ENCODE peak calls at places on chromosomes 7 and 10, in five cellular contexts. U is ELR; S is HFFc6; Y is amniotic stem cell; W is activated CD8-positive, alpha-beta memory T cell treated with anti-CD3 and anti-CD28 coated beads, Interleukin-2, amount 50 U/mL, for 48 hours. H is an unnamed sample.

GRCh38 chr7:23469150-23469960 is 936 bp downstream of the IGF2BP3 start:
- DNase-seq in U (peak; percentile 55), S (no peak), Y (no peak), W (peak; percentile 71), H (peak; percentile 19)

GRCh38 chr7:141460781-141461715 is 90.2 kb upstream of the AGK start:
- DNase-seq in U (no peak), S (peak; percentile 5), Y (no peak), W (no peak), H (no peak)

GRCh38 chr7:130366561-130366960 is 13.7 kb upstream of the CPA1 start:
- DNase-seq in U (peak; percentile 60), S (no peak), Y (no peak), W (no peak), H (no peak)

GRCh38 chr7:151568951-151569652 is 49.4 kb upstream of the RHEB start:
- DNase-seq in U (no peak), S (no peak), Y (no peak), W (no peak), H (no peak)

GRCh38 chr10:70404906-70405824 is 1.2 kb downstream of the EIF4EBP2 start:
- DNase-seq in U (peak; percentile 88), S (peak; percentile 89), Y (peak; percentile 62), W (peak; percentile 60), H (no peak)

GRCh38 chr7:20116869-20117268 is 100.3 kb downstream of the MACC1 start:
- DNase-seq in U (no peak), S (no peak), Y (no peak), W (no peak), H (no peak)

GRCh38 chr10:13657184-13657680 is 70.5 kb downstream of the PRPF18 start:
- DNase-seq in U (no peak), S (no peak), Y (no peak), W (no peak), H (no peak)

GRCh38 chr10:108005627-108006026 is 841.1 kb upstream of the SORCS1 start:
- DNase-seq in U (no peak), S (no peak), Y (no peak), W (no peak), H (no peak)

GRCh38 chr7:66815976-66816375 is 75.4 kb downstream of the RABGEF1 start:
- DNase-seq in U (no peak), S (no peak), Y (no peak), W (no peak), H (no peak)

GRCh38 chr7:70492641-70493040 is 639.3 kb upstream of the GALNT17 start:
- DNase-seq in U (no peak), S (no peak), Y (no peak), W (no peak), H (no peak)

GRCh38 chr7:32479574-32480200 is 10.5 kb downstream of the LSM5 start:
- DNase-seq in U (peak; percentile 74), S (peak; percentile 52), Y (peak; percentile 11), W (no peak), H (no peak)

GRCh38 chr10:51770719-51771118 is 71.3 kb upstream of the CSTF2T start:
- DNase-seq in U (no peak), S (no peak), Y (no peak), W (no peak), H (no peak)

GRCh38 chr7:6202117-6202516 is 70.3 kb downstream of the CYTH3 start:
- DNase-seq in U (no peak), S (no peak), Y (no peak), W (no peak), H (no peak)

GRCh38 chr7:8516976-8517375 is 83.6 kb downstream of the NXPH1 start:
- DNase-seq in U (no peak), S (no peak), Y (no peak), W (no peak), H (no peak)

GRCh38 chr10:47339759-47340612 is 8.2 kb upstream of the RBP3 start:
- DNase-seq in U (no peak), S (no peak), Y (no peak), W (no peak), H (no peak)

GRCh38 chr10:12699258-12699700 is 302.2 kb downstream of the CCDC3 start:
- DNase-seq in U (no peak), S (no peak), Y (no peak), W (no peak), H (no peak)

GRCh38 chr10:61452655-61453641 is at the start of gene TMEM26:
- DNase-seq in U (peak; percentile 34), S (no peak), Y (no peak), W (no peak), H (no peak)

GRCh38 chr7:80883188-80884025 is 35.4 kb downstream of the SEMA3C start:
- DNase-seq in U (peak; percentile 100), S (peak; percentile 100), Y (peak; percentile 95), W (no peak), H (no peak)

GRCh38 chr10:30813872-30814471 is 184.4 kb upstream of the LYZL2 start:
- DNase-seq in U (peak; percentile 95), S (peak; percentile 70), Y (no peak), W (no peak), H (no peak)

GRCh38 chr7:18590259-18590658 is 94.7 kb downstream of the HDAC9 start:
- DNase-seq in U (no peak), S (no peak), Y (no peak), W (no peak), H (no peak)

GRCh38 chr10:71974489-71975011 is 10.4 kb downstream of the CHST3 start:
- DNase-seq in U (peak; percentile 92), S (peak; percentile 82), Y (peak; percentile 63), W (peak; percentile 72), H (no peak)

GRCh38 chr7:14021069-14021468 is 31.6 kb upstream of the ETV1 start:
- DNase-seq in U (peak; percentile 83), S (no peak), Y (no peak), W (no peak), H (no peak)

GRCh38 chr7:100124301-100125229 is 2.2 kb upstream of the MBLAC1 start:
- DNase-seq in U (no peak), S (no peak), Y (no peak), W (no peak), H (no peak)

GRCh38 chr10:132237396-132237795 is 50.6 kb downstream of the DPYSL4 start:
- DNase-seq in U (no peak), S (no peak), Y (no peak), W (no peak), H (no peak)

GRCh38 chr10:22229756-22230330 is 12.0 kb upstream of the EBLN1 start:
- DNase-seq in U (no peak), S (no peak), Y (no peak), W (no peak), H (no peak)

GRCh38 chr10:62048473-62048872 is 147.0 kb downstream of the ARID5B start:
- DNase-seq in U (no peak), S (no peak), Y (no peak), W (no peak), H (peak; percentile 69)

GRCh38 chr7:44547536-44548221 is 6.5 kb upstream of the NPC1L1 start:
- DNase-seq in U (peak; percentile 24), S (no peak), Y (no peak), W (no peak), H (no peak)

GRCh38 chr10:108424656-108425055 is 1260.2 kb upstream of the SORCS1 start:
- DNase-seq in U (peak; percentile 69), S (peak; percentile 36), Y (peak; percentile 26), W (no peak), H (no peak)

H was measured in T-helper 1 cell.